ENCODE peak calls at places on chromosomes 11 and 22, in six cellular contexts. O is K562, T is H1, L is SK-N-SH, A is GM12878, N is HepG2. M is an unnamed sample.

GRCh38 chr22:36734171-36735058 is 30.9 kb upstream of the CACNG2 start:
- DNase-seq in O (no peak), T (no peak), L (no peak), A (no peak), N (no peak), M (peak; percentile 51)

GRCh38 chr11:134332189-134332631 is 422 bp downstream of the GLB1L2 start:
- DNase-seq in O (peak; percentile 66), T (no peak), L (peak; percentile 72), A (no peak), N (no peak), M (no peak)

GRCh38 chr11:84291996-84292395 is 1005.8 kb upstream of the CCDC90B start:
- DNase-seq in O (no peak), T (no peak), L (no peak), A (no peak), N (no peak), M (peak; percentile 39)

GRCh38 chr22:42001706-42002105 is 3.1 kb downstream of the WBP2NL start:
- DNase-seq in O (no peak), T (no peak), L (no peak), A (no peak), N (no peak), M (no peak)

GRCh38 chr11:29022676-29023075 is 914.5 kb downstream of the METTL15 start:
- DNase-seq in O (no peak), T (no peak), L (no peak), A (no peak), N (no peak), M (no peak)

GRCh38 chr11:130476200-130476921 is 27.9 kb downstream of the ADAMTS15 start:
- DNase-seq in O (no peak), T (no peak), L (peak; percentile 10), A (no peak), N (no peak), M (peak; percentile 10)

GRCh38 chr22:25752615-25753214 is 10.7 kb downstream of the MYO18B start:
- DNase-seq in O (no peak), T (no peak), L (no peak), A (no peak), N (no peak), M (no peak)

GRCh38 chr11:128421577-128421976 is 165.8 kb downstream of the ETS1 start:
- DNase-seq in O (no peak), T (no peak), L (peak; percentile 28), A (no peak), N (no peak), M (peak; percentile 92)

GRCh38 chr22:50694099-50694498 is 21.5 kb downstream of the SHANK3 start:
- DNase-seq in O (no peak), T (no peak), L (no peak), A (no peak), N (no peak), M (peak; percentile 25)

GRCh38 chr11:60840711-60841430 is 1.0 kb upstream of the CCDC86 start:
- DNase-seq in O (no peak), T (no peak), L (no peak), A (no peak), N (no peak), M (peak; percentile 94)

GRCh38 chr11:35142481-35143207 is 3.7 kb downstream of the CD44 start:
- DNase-seq in O (peak; percentile 24), T (no peak), L (no peak), A (no peak), N (peak; percentile 20), M (peak; percentile 82)

GRCh38 chr22:49411236-49411635 is 416.4 kb downstream of the BRD1 start:
- DNase-seq in O (no peak), T (no peak), L (no peak), A (no peak), N (no peak), M (no peak)

GRCh38 chr11:42770444-42771065 is 541.2 kb upstream of the API5 start:
- DNase-seq in O (peak; percentile 11), T (peak; percentile 7), L (peak; percentile 17), A (no peak), N (peak; percentile 30), M (no peak)

GRCh38 chr11:66600219-66600923 is 7.4 kb downstream of the CCS start:
- DNase-seq in O (no peak), T (no peak), L (no peak), A (no peak), N (no peak), M (peak; percentile 36)

GRCh38 chr22:41094036-41094435 is 1.6 kb downstream of the EP300 start:
- DNase-seq in O (no peak), T (no peak), L (peak; percentile 10), A (no peak), N (peak; percentile 31), M (peak; percentile 40)

GRCh38 chr11:63918576-63919171 is 1.7 kb upstream of the RCOR2 start:
- DNase-seq in O (peak; percentile 31), T (no peak), L (peak; percentile 56), A (no peak), N (no peak), M (no peak)

GRCh38 chr11:41660585-41660984 is 201.1 kb upstream of the LRRC4C start:
- DNase-seq in O (no peak), T (peak; percentile 13), L (no peak), A (no peak), N (no peak), M (no peak)

GRCh38 chr11:127000291-127000968 is at the start of gene KIRREL3:
- DNase-seq in O (no peak), T (no peak), L (peak; percentile 65), A (no peak), N (no peak), M (peak; percentile 40)

GRCh38 chr11:2882681-2883110 is 2.9 kb downstream of the CDKN1C start:
- DNase-seq in O (no peak), T (no peak), L (no peak), A (no peak), N (no peak), M (no peak)

GRCh38 chr22:44455963-44456358 is 42.1 kb downstream of the RTL6 start:
- DNase-seq in O (no peak), T (no peak), L (no peak), A (no peak), N (no peak), M (no peak)

GRCh38 chr11:102398297-102398696 is 51.3 kb downstream of the BIRC2 start:
- DNase-seq in O (no peak), T (no peak), L (no peak), A (no peak), N (no peak), M (no peak)

GRCh38 chr11:61580292-61580888 is 486 bp downstream of the SYT7 start:
- DNase-seq in O (no peak), T (no peak), L (no peak), A (no peak), N (no peak), M (no peak)

DNA sequence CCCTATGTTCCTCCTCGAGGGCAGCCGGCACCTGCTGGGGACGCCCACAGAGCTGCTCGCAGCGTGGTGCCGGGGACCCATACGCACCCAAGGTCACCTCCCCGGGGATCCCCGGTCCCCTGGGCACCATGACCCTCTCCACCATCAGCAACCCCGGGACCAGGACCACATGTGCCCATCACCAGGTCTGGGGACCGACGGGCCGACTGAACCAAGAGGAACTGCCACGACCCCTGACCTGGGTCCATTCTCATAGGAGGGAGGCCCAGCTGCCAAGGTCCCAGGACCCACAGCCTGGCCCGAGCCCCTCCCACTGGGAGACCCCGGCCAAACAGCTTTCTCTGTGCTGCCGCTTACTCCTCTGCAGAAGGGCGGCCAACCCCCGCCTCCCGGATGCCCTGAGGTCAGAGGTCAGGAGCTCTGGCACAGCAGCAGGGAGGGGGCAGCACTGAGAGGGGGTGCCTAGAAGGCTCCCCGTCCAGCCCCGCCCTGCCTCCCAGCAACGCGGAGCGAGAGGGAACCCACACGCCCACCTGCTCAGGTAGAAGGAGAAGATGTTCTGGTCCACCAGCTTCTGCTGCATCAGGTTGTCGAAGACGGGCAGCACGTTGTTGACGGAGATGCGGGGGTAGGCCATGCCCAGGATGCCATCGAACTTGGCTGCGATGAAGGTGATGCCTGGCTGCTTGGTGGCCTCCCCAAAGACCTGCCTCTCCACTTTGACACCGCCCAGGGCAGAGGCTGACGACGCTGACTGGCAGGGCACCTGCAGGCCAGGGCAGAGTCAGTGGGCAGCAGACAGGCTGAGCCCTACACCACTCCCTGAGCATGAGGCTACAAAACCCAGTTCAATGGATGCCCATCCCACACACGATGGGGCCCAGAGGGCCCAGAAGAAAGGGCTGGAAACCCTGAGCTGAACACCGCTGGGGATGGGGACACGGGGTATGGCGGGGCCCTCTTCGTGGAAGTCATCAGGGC is 6.6 kb downstream of the CTSD start:
- DNase-seq in O (no peak), T (no peak), L (no peak), A (no peak), N (no peak), M (no peak)
- TF ChIP-seq RFX5 in O (no peak), T (no peak), L (no peak), A (no peak), N (no peak), M (no peak)

DNA sequence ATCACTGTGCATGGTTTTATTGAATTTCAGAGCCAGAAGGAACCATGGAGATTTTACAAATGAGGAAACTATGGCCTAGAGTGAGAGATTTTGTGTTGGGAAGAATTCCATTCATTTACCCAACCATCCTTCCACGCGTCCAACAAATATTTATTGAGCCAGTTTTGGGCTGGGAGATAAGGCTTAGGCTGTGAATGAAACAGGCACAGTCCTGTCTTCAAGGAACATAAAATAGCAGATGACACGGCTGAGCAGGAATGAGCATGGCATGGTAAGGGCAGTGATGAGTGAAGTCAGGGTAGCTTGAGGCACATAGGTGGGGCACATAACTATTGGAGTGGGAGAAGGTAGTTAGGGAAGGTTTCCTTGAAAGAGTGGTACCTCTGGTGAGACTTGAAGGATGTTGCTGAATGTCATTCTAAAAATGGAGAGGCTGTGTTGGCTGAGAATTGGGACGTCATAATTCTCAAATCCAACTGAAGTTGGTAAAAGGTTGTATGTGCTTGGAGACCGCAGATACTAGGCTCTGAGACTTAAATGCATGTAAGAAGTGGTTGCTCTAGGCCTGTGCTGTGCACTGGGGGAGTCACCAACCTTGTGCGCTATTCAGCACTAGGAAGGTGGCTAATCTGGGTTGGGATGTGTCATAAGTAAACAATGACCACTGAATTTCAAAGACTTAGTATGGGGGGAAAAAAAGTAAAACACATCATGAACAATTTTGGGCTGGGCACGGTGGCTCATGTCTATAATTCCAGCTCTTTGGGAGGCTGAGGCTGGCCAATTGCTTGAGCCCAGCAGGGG is 51.8 kb downstream of the TEAD1 start:
- DNase-seq in O (no peak), T (no peak), L (no peak), A (no peak), N (no peak), M (peak; percentile 79)
- TF ChIP-seq RAD21 in O (no peak), T (no peak), L (no peak), A (no peak), N (no peak), M (no peak)

GRCh38 chr11:95361180-95361579 is 130.2 kb upstream of the SESN3 start:
- DNase-seq in O (no peak), T (no peak), L (no peak), A (no peak), N (peak; percentile 19), M (no peak)

GRCh38 chr11:95359323-95359656 is 128.3 kb upstream of the SESN3 start:
- DNase-seq in O (no peak), T (no peak), L (no peak), A (no peak), N (no peak), M (no peak)

GRCh38 chr11:95360382-95360781 is 129.4 kb upstream of the SESN3 start:
- DNase-seq in O (no peak), T (no peak), L (no peak), A (no peak), N (no peak), M (no peak)

GRCh38 chr11:95358516-95359322 is 127.7 kb upstream of the SESN3 start:
- DNase-seq in O (no peak), T (no peak), L (no peak), A (no peak), N (no peak), M (no peak)

GRCh38 chr11:95359756-95360155 is 128.8 kb upstream of the SESN3 start:
- DNase-seq in O (no peak), T (no peak), L (no peak), A (no peak), N (no peak), M (no peak)
- H2AFZ ChIP-seq in O (no peak overlapping the region), T (no peak overlapping the region), L (no peak overlapping the region), A (peak overlapping the region; percentile 7), N (no peak overlapping the region), M (no peak overlapping the region)

GRCh38 chr11:8631395-8632110 is 37.5 kb upstream of the STK33 start:
- DNase-seq in O (no peak), T (no peak), L (no peak), A (no peak), N (no peak), M (peak; percentile 93)
- TF ChIP-seq RFX5 in O (no peak), T (no peak), L (no peak), A (no peak), N (no peak), M (no peak)

M was measured in IMR-90.